ENCODE peak calls at places on chromosomes 4 and X, in eight cellular contexts. One of them, this sample, is unnamed.

GRCh38 chr4:151983854-151984253 is 223.0 kb upstream of the GATB start:
- DNase-seq in GM13977: no peak
- DNase-seq in dorsolateral prefrontal cortex: no peak
- DNase-seq in Caco-2: no peak
- DNase-seq in choroid plexus epithelial cell: peak; percentile 1
- DNase-seq in BJ: no peak
- DNase-seq in transverse colon: no peak
- DNase-seq in fibroblast of lung: peak; percentile 6
- DNase-seq in this sample: no peak

GRCh38 chr4:159764343-159764952 is 661.6 kb downstream of the RAPGEF2 start:
- DNase-seq in GM13977: peak; percentile 31
- DNase-seq in dorsolateral prefrontal cortex: no peak
- DNase-seq in Caco-2: no peak
- DNase-seq in choroid plexus epithelial cell: peak; percentile 83
- DNase-seq in BJ: peak; percentile 12
- DNase-seq in transverse colon: no peak
- DNase-seq in fibroblast of lung: peak; percentile 29
- DNase-seq in this sample: no peak

GRCh38 chr4:13246107-13246506 is 238.0 kb downstream of the RAB28 start:
- DNase-seq in GM13977: no peak
- DNase-seq in dorsolateral prefrontal cortex: no peak
- DNase-seq in Caco-2: no peak
- DNase-seq in choroid plexus epithelial cell: no peak
- DNase-seq in BJ: no peak
- DNase-seq in transverse colon: no peak
- DNase-seq in fibroblast of lung: no peak
- DNase-seq in this sample: no peak

GRCh38 chrX:67725471-67725870 is 181.7 kb downstream of the AR start:
- DNase-seq in GM13977: no peak
- DNase-seq in dorsolateral prefrontal cortex: no peak
- DNase-seq in Caco-2: no peak
- DNase-seq in choroid plexus epithelial cell: no peak
- DNase-seq in BJ: no peak
- DNase-seq in transverse colon: no peak
- DNase-seq in fibroblast of lung: no peak
- DNase-seq in this sample: no peak

GRCh38 chrX:37746268-37746931 is 33.5 kb upstream of the CYBB start:
- DNase-seq in GM13977: peak; percentile 39
- DNase-seq in dorsolateral prefrontal cortex: no peak
- DNase-seq in Caco-2: no peak
- DNase-seq in choroid plexus epithelial cell: no peak
- DNase-seq in BJ: no peak
- DNase-seq in transverse colon: no peak
- DNase-seq in fibroblast of lung: no peak
- DNase-seq in this sample: no peak

GRCh38 chrX:73390628-73391567 is 56.0 kb upstream of the CDX4 start:
- DNase-seq in GM13977: no peak
- DNase-seq in dorsolateral prefrontal cortex: no peak
- DNase-seq in Caco-2: no peak
- DNase-seq in choroid plexus epithelial cell: no peak
- DNase-seq in BJ: no peak
- DNase-seq in transverse colon: no peak
- DNase-seq in fibroblast of lung: no peak
- DNase-seq in this sample: no peak

GRCh38 chr4:127856485-127857447 is 23.9 kb upstream of the PLK4 start:
- DNase-seq in GM13977: peak; percentile 49
- DNase-seq in dorsolateral prefrontal cortex: no peak
- DNase-seq in Caco-2: no peak
- DNase-seq in choroid plexus epithelial cell: peak; percentile 93
- DNase-seq in BJ: peak; percentile 74
- DNase-seq in transverse colon: no peak
- DNase-seq in fibroblast of lung: peak; percentile 92
- DNase-seq in this sample: peak; percentile 55

GRCh38 chrX:85851418-85851817 is 195.9 kb downstream of the CHM start:
- DNase-seq in GM13977: peak; percentile 8
- DNase-seq in dorsolateral prefrontal cortex: no peak
- DNase-seq in Caco-2: peak; percentile 46
- DNase-seq in choroid plexus epithelial cell: peak; percentile 34
- DNase-seq in BJ: no peak
- DNase-seq in transverse colon: peak; percentile 26
- DNase-seq in fibroblast of lung: peak; percentile 3
- DNase-seq in this sample: no peak

GRCh38 chrX:77527233-77528001 is 80.2 kb downstream of the FGF16 start:
- DNase-seq in GM13977: no peak
- DNase-seq in dorsolateral prefrontal cortex: no peak
- DNase-seq in Caco-2: no peak
- DNase-seq in choroid plexus epithelial cell: no peak
- DNase-seq in BJ: no peak
- DNase-seq in transverse colon: no peak
- DNase-seq in fibroblast of lung: peak; percentile 42
- DNase-seq in this sample: no peak

GRCh38 chr4:27463816-27464215 is 603.2 kb downstream of the STIM2 start:
- DNase-seq in GM13977: no peak
- DNase-seq in dorsolateral prefrontal cortex: no peak
- DNase-seq in Caco-2: no peak
- DNase-seq in choroid plexus epithelial cell: peak; percentile 1
- DNase-seq in BJ: peak; percentile 49
- DNase-seq in transverse colon: no peak
- DNase-seq in fibroblast of lung: peak; percentile 1
- DNase-seq in this sample: no peak

GRCh38 chr4:7140692-7141069 is 51.7 kb upstream of the SORCS2 start:
- DNase-seq in GM13977: no peak
- DNase-seq in dorsolateral prefrontal cortex: no peak
- DNase-seq in Caco-2: no peak
- DNase-seq in choroid plexus epithelial cell: no peak
- DNase-seq in BJ: no peak
- DNase-seq in transverse colon: no peak
- DNase-seq in fibroblast of lung: no peak
- DNase-seq in this sample: no peak

GRCh38 chr4:120839624-120839973 is 82.9 kb downstream of the PRDM5 start:
- DNase-seq in GM13977: no peak
- DNase-seq in dorsolateral prefrontal cortex: no peak
- DNase-seq in Caco-2: no peak
- DNase-seq in choroid plexus epithelial cell: no peak
- DNase-seq in BJ: no peak
- DNase-seq in transverse colon: no peak
- DNase-seq in fibroblast of lung: no peak
- DNase-seq in this sample: no peak

GRCh38 chr4:181959121-181959520 is 284.1 kb upstream of the TENM3 start:
- DNase-seq in GM13977: no peak
- DNase-seq in dorsolateral prefrontal cortex: no peak
- DNase-seq in Caco-2: no peak
- DNase-seq in choroid plexus epithelial cell: peak; percentile 86
- DNase-seq in BJ: no peak
- DNase-seq in transverse colon: no peak
- DNase-seq in fibroblast of lung: peak; percentile 57
- DNase-seq in this sample: peak; percentile 39

GRCh38 chr4:30718021-30718888 is 1.9 kb upstream of the PCDH7 start:
- DNase-seq in GM13977: peak; percentile 40
- DNase-seq in dorsolateral prefrontal cortex: peak; percentile 80
- DNase-seq in Caco-2: peak; percentile 60
- DNase-seq in choroid plexus epithelial cell: peak; percentile 46
- DNase-seq in BJ: no peak
- DNase-seq in transverse colon: peak; percentile 19
- DNase-seq in fibroblast of lung: peak; percentile 65
- DNase-seq in this sample: no peak

DNA sequence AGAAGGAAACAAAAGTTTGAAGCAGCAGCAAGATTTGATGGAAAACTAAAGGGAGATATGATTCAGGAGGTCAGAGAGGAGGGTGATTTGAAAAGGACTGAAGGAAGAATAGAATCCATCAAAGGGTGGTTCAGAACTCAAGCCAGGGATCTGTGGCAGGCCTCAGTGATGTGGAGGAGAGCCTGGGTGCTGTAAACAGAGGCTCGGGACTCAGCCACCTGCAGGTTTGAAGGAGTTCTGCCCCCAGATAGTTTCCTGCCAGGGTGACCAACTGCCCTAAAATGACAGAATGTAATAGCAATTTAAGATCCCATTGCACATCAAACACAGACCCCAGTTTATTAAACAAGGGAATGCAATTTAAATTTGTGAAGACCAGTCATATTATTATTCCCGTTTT is 204.0 kb upstream of the FAT1 start:
- DNase-seq in GM13977: no peak
- DNase-seq in dorsolateral prefrontal cortex: no peak
- DNase-seq in Caco-2: no peak
- DNase-seq in choroid plexus epithelial cell: no peak
- DNase-seq in BJ: no peak
- DNase-seq in transverse colon: no peak
- DNase-seq in fibroblast of lung: no peak
- DNase-seq in this sample: no peak
- TF ChIP-seq CTCF in GM13977: no peak
- TF ChIP-seq CTCF in dorsolateral prefrontal cortex: no peak
- TF ChIP-seq CTCF in Caco-2: no peak
- TF ChIP-seq CTCF in choroid plexus epithelial cell: no peak
- TF ChIP-seq CTCF in BJ: no peak
- TF ChIP-seq CTCF in transverse colon: no peak
- TF ChIP-seq CTCF in fibroblast of lung: no peak
- TF ChIP-seq CTCF in this sample: peak; percentile 14

GRCh38 chrX:66200855-66201795 is 37.1 kb downstream of the HEPH start:
- DNase-seq in GM13977: no peak
- DNase-seq in dorsolateral prefrontal cortex: no peak
- DNase-seq in Caco-2: no peak
- DNase-seq in choroid plexus epithelial cell: peak; percentile 42
- DNase-seq in BJ: no peak
- DNase-seq in transverse colon: peak; percentile 60
- DNase-seq in fibroblast of lung: peak; percentile 17
- DNase-seq in this sample: no peak
- TF ChIP-seq CTCF in GM13977: peak; percentile 40
- TF ChIP-seq CTCF in dorsolateral prefrontal cortex: peak; percentile 44
- TF ChIP-seq CTCF in Caco-2: no peak
- TF ChIP-seq CTCF in choroid plexus epithelial cell: no peak
- TF ChIP-seq CTCF in BJ: peak; percentile 32
- TF ChIP-seq CTCF in transverse colon: peak; percentile 23
- TF ChIP-seq CTCF in fibroblast of lung: no peak
- TF ChIP-seq CTCF in this sample: peak; percentile 44

DNA sequence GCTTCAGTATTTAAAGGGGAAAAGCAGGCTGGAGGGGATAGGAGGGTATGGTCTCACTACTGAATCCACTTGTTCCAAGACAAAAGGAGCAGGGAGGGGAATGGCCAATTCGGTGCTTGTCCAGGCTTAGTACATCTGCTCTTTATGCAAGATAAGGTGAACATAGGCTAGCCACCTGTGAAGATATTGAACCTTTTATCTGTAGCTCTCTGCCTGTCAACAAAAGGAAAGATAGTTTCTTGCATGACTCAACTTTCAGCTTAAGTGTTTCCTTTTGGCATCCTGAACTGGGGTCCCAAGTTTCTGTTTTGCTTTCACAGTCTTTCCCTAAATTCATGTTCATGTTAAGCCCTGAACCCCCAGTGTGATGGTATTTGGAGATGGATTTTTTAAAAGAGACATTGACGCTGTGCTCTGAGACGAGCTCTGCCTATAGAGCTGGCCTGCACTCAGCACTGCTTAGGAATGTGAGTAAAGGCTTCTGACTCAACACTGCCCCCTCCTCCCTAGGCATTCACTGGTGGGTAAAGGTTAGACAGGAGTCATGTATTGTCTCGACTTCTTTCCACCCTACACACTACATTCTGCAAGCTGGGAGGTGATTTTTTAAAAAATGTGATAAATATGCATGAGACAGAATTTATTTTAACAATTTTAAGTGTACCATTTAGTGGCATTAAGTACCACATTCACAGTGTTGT is 28.2 kb downstream of the FAM149A start:
- DNase-seq in GM13977: no peak
- DNase-seq in dorsolateral prefrontal cortex: no peak
- DNase-seq in Caco-2: peak; percentile 72
- DNase-seq in choroid plexus epithelial cell: peak; percentile 73
- DNase-seq in BJ: no peak
- DNase-seq in transverse colon: no peak
- DNase-seq in fibroblast of lung: peak; percentile 21
- DNase-seq in this sample: no peak
- TF ChIP-seq CTCF in GM13977: no peak
- TF ChIP-seq CTCF in dorsolateral prefrontal cortex: no peak
- TF ChIP-seq CTCF in Caco-2: peak; percentile 61
- TF ChIP-seq CTCF in choroid plexus epithelial cell: peak; percentile 45
- TF ChIP-seq CTCF in BJ: no peak
- TF ChIP-seq CTCF in transverse colon: no peak
- TF ChIP-seq CTCF in fibroblast of lung: peak; percentile 13
- TF ChIP-seq CTCF in this sample: peak; percentile 12

GRCh38 chrX:50068293-50068568 is 132.6 kb downstream of the AKAP4 start:
- DNase-seq in GM13977: no peak
- DNase-seq in dorsolateral prefrontal cortex: no peak
- DNase-seq in Caco-2: peak; percentile 67
- DNase-seq in choroid plexus epithelial cell: no peak
- DNase-seq in BJ: no peak
- DNase-seq in transverse colon: no peak
- DNase-seq in fibroblast of lung: no peak
- DNase-seq in this sample: no peak

GRCh38 chrX:50071507-50071906 is 129.3 kb downstream of the AKAP4 start:
- DNase-seq in GM13977: no peak
- DNase-seq in dorsolateral prefrontal cortex: no peak
- DNase-seq in Caco-2: no peak
- DNase-seq in choroid plexus epithelial cell: no peak
- DNase-seq in BJ: no peak
- DNase-seq in transverse colon: no peak
- DNase-seq in fibroblast of lung: no peak
- DNase-seq in this sample: no peak

GRCh38 chrX:50066318-50066937 is 134.4 kb downstream of the AKAP4 start:
- DNase-seq in GM13977: no peak
- DNase-seq in dorsolateral prefrontal cortex: no peak
- DNase-seq in Caco-2: no peak
- DNase-seq in choroid plexus epithelial cell: no peak
- DNase-seq in BJ: no peak
- DNase-seq in transverse colon: no peak
- DNase-seq in fibroblast of lung: no peak
- DNase-seq in this sample: no peak

GRCh38 chrX:50068893-50069292 is 131.9 kb downstream of the AKAP4 start:
- DNase-seq in GM13977: no peak
- DNase-seq in dorsolateral prefrontal cortex: no peak
- DNase-seq in Caco-2: no peak
- DNase-seq in choroid plexus epithelial cell: no peak
- DNase-seq in BJ: no peak
- DNase-seq in transverse colon: no peak
- DNase-seq in fibroblast of lung: no peak
- DNase-seq in this sample: no peak

DNA sequence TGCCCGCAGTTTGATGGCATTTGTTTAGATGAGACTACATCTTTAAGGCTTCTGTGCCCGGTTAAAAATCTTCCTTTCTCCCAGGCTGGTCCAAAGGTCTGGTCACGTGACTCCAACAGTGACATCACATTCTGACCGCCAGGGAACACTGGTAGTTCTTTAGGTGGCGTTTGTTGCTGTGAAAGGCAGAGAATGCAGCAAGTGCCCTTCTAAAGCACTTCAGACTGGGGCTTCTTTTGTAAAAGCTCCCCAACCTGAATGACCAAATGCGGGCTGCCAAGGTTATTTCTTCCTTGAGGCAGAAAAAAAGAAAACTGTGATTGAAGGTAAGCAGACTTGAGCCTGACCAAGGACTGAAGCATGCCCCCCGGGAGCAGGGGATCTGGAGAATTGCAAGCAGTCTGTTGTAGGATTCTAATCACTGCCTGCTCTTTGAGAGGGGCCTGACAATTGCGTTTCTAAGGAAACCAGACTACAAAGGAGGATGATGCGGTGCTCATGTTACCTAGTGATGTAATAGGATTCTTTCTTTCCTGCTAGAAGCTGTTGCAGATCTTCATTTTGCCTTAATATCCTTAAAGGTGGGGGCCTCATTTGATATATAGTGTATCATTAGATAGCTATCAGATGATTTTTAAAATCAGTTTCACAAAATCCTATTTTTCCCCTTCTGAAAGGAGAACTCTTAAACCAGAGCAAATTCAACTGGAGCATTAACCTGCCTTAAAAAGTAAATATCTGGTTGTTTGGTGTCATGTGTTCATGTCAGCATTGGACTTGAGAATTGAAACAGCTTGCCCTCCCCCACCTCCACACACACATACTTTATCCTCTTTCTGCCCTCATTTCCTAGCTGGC is 133.1 kb downstream of the AKAP4 start:
- DNase-seq in GM13977: no peak
- DNase-seq in dorsolateral prefrontal cortex: peak; percentile 56
- DNase-seq in Caco-2: peak; percentile 74
- DNase-seq in choroid plexus epithelial cell: peak; percentile 67
- DNase-seq in BJ: no peak
- DNase-seq in transverse colon: peak; percentile 46
- DNase-seq in fibroblast of lung: peak; percentile 40
- DNase-seq in this sample: no peak
- TF ChIP-seq CTCF in GM13977: no peak
- TF ChIP-seq CTCF in dorsolateral prefrontal cortex: no peak
- TF ChIP-seq CTCF in Caco-2: peak; percentile 2
- TF ChIP-seq CTCF in choroid plexus epithelial cell: peak; percentile 10
- TF ChIP-seq CTCF in BJ: no peak
- TF ChIP-seq CTCF in transverse colon: peak; percentile 12
- TF ChIP-seq CTCF in fibroblast of lung: no peak
- TF ChIP-seq CTCF in this sample: peak; percentile 2

This sample was measured in AG04450.